ENCODE peak calls at places on chromosome 5, in ten cellular contexts. K is esophagus squamous epithelium, Q is sigmoid colon, S is fibroblast of pulmonary artery, C is body of pancreas, A is H1, B is neural progenitor cell, J is GM12865, V is left ventricle myocardium inferior, U is iPS DF 6.9. R is an unnamed sample.

GRCh38 chr5:158953929-158954534 is 145.7 kb downstream of the EBF1 start:
- DNase-seq in K (no peak), Q (no peak), S (no peak), C (no peak), A (no peak), B (no peak), J (peak; percentile 95), V (no peak), U (no peak), R (no peak)

GRCh38 chr5:66993448-66993847 is 203.2 kb downstream of the CD180 start:
- DNase-seq in K (no peak), Q (no peak), S (no peak), C (no peak), A (no peak), B (no peak), J (no peak), V (no peak), U (no peak), R (no peak)

GRCh38 chr5:121144764-121145163 is 680.7 kb downstream of the PRR16 start:
- DNase-seq in K (no peak), Q (no peak), S (peak; percentile 29), C (no peak), A (no peak), B (no peak), J (no peak), V (no peak), U (no peak), R (peak; percentile 51)

GRCh38 chr5:59099270-59099994 is 516.6 kb downstream of the RAB3C start:
- DNase-seq in K (no peak), Q (no peak), S (peak; percentile 77), C (no peak), A (no peak), B (no peak), J (peak; percentile 49), V (no peak), U (no peak), R (peak; percentile 89)

GRCh38 chr5:124402144-124402581 is 344.3 kb downstream of the ZNF608 start:
- DNase-seq in K (no peak), Q (no peak), S (peak; percentile 79), C (no peak), A (no peak), B (no peak), J (no peak), V (no peak), U (no peak), R (peak; percentile 39)

GRCh38 chr5:11904270-11904906 is at the start of gene CTNND2:
- DNase-seq in K (no peak), Q (no peak), S (no peak), C (peak; percentile 74), A (peak; percentile 87), B (peak; percentile 94), J (no peak), V (no peak), U (peak; percentile 74), R (peak; percentile 65)

GRCh38 chr5:27015758-27016157 is 22.6 kb downstream of the CDH9 start:
- DNase-seq in K (no peak), Q (no peak), S (no peak), C (no peak), A (no peak), B (no peak), J (no peak), V (no peak), U (no peak), R (no peak)

GRCh38 chr5:130337179-130337888 is 433.1 kb downstream of the CHSY3 start:
- DNase-seq in K (no peak), Q (no peak), S (peak; percentile 89), C (no peak), A (no peak), B (no peak), J (no peak), V (no peak), U (no peak), R (peak; percentile 65)

GRCh38 chr5:30113542-30113941 is 1079.9 kb upstream of the CDH6 start:
- DNase-seq in K (no peak), Q (no peak), S (no peak), C (no peak), A (no peak), B (no peak), J (no peak), V (no peak), U (no peak), R (no peak)

GRCh38 chr5:179270581-179271300 is 74.5 kb downstream of the ADAMTS2 start:
- DNase-seq in K (no peak), Q (peak; percentile 72), S (peak; percentile 68), C (no peak), A (no peak), B (no peak), J (no peak), V (peak; percentile 18), U (no peak), R (no peak)

GRCh38 chr5:133924221-133924920 is 44.1 kb downstream of the C5orf15 start:
- DNase-seq in K (no peak), Q (no peak), S (no peak), C (no peak), A (no peak), B (no peak), J (no peak), V (no peak), U (no peak), R (no peak)

GRCh38 chr5:72106922-72107873 is at the start of gene MAP1B:
- DNase-seq in K (no peak), Q (peak; percentile 80), S (peak; percentile 74), C (peak; percentile 17), A (peak; percentile 85), B (peak; percentile 98), J (no peak), V (peak; percentile 64), U (peak; percentile 87), R (peak; percentile 82)

GRCh38 chr5:29498860-29499259 is 1694.6 kb upstream of the CDH6 start:
- DNase-seq in K (no peak), Q (no peak), S (no peak), C (no peak), A (no peak), B (no peak), J (no peak), V (no peak), U (no peak), R (no peak)

GRCh38 chr5:142543951-142544753 is 141.7 kb downstream of the FGF1 start:
- DNase-seq in K (no peak), Q (no peak), S (peak; percentile 50), C (no peak), A (no peak), B (no peak), J (no peak), V (no peak), U (no peak), R (no peak)

GRCh38 chr5:22314548-22314947 is 538.6 kb downstream of the CDH12 start:
- DNase-seq in K (no peak), Q (no peak), S (no peak), C (no peak), A (no peak), B (no peak), J (no peak), V (no peak), U (no peak), R (no peak)

GRCh38 chr5:1106385-1107166 is 5.3 kb downstream of the SLC12A7 start:
- DNase-seq in K (no peak), Q (no peak), S (no peak), C (no peak), A (no peak), B (no peak), J (no peak), V (no peak), U (no peak), R (no peak)
- H3K4me3 ChIP-seq in K (no peak overlapping the region), Q (no peak overlapping the region), S (no peak overlapping the region), C (no peak overlapping the region), A (peak overlapping the region; percentile 35), B (no peak overlapping the region), J (no peak overlapping the region), V (peak overlapping the region; percentile 93), U (no peak overlapping the region), R (no peak overlapping the region)

DNA sequence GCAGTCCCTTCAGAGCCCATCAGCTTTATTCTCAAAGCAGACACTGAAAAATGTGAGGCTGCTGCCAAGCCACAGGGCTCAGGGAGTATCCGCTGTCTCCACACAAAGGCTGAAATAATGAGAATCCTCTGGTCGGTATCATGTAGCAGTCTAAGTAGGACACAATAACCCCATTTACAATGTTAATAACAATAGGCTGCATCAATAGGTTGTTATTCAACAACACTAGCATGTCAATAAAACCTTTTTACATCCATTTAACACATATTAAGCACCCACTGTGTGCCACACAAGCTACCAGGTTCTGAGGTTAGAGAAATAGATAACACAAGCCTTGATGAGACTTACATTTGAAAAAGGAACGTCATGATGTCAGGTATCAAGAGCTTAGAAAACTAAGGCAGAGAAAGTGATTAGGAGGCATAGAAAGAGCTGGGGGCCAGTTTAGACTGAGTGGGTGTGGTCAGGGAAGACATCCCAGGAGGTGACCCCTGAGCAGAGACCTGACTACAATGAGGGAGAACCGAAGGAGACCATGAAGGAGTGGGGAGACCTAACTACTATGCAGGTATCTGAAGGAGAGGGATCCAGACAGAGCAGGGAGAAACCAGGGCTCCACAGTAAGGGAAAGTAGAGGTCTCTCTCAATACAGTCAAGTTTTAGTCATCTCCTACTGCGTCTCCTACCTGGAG is 140.1 kb upstream of the GRIA1 start:
- DNase-seq in K (no peak), Q (no peak), S (no peak), C (no peak), A (peak; percentile 50), B (peak; percentile 73), J (no peak), V (no peak), U (peak; percentile 57), R (no peak)
- H3K4me3 ChIP-seq in K (no peak overlapping the region), Q (no peak overlapping the region), S (no peak overlapping the region), C (no peak overlapping the region), A (peak overlapping the region; percentile 25), B (peak overlapping the region; percentile 13), J (no peak overlapping the region), V (no peak overlapping the region), U (no peak overlapping the region), R (no peak overlapping the region)

GRCh38 chr5:112419050-112419595 is at the start of gene EPB41L4A:
- DNase-seq in K (no peak), Q (no peak), S (peak; percentile 13), C (peak; percentile 15), A (peak; percentile 81), B (peak; percentile 80), J (peak; percentile 8), V (peak; percentile 50), U (no peak), R (no peak)
- H3K4me3 ChIP-seq in K (peak within 1 kb of the TSS; percentile 93), Q (peak within 1 kb of the TSS; percentile 90), S (peak within 1 kb of the TSS; percentile 59), C (peak within 1 kb of the TSS; percentile 79), A (peak within 1 kb of the TSS; percentile 88), B (peak within 1 kb of the TSS; percentile 88), J (peak within 1 kb of the TSS; percentile 84), V (peak within 1 kb of the TSS; percentile 88), U (peak within 1 kb of the TSS; percentile 97), R (peak within 1 kb of the TSS; percentile 59)

GRCh38 chr5:145160679-145161078 is 674.5 kb downstream of the PRELID2 start:
- DNase-seq in K (no peak), Q (no peak), S (no peak), C (no peak), A (no peak), B (no peak), J (no peak), V (no peak), U (no peak), R (no peak)

GRCh38 chr5:145162641-145163040 is 672.5 kb downstream of the PRELID2 start:
- DNase-seq in K (no peak), Q (no peak), S (no peak), C (no peak), A (no peak), B (no peak), J (no peak), V (no peak), U (no peak), R (no peak)

GRCh38 chr5:145161384-145161783 is 673.8 kb downstream of the PRELID2 start:
- DNase-seq in K (no peak), Q (no peak), S (no peak), C (no peak), A (no peak), B (peak; percentile 87), J (no peak), V (no peak), U (no peak), R (no peak)

GRCh38 chr5:145166173-145166572 is 669.0 kb downstream of the PRELID2 start:
- DNase-seq in K (no peak), Q (no peak), S (no peak), C (no peak), A (no peak), B (no peak), J (no peak), V (no peak), U (no peak), R (no peak)
- H3K4me3 ChIP-seq in K (no peak overlapping the region), Q (no peak overlapping the region), S (no peak overlapping the region), C (no peak overlapping the region), A (no peak overlapping the region), B (no peak overlapping the region), J (no peak overlapping the region), V (no peak overlapping the region), U (no peak overlapping the region), R (no peak overlapping the region)